ENCODE peak calls at places on chromosome 16, in eight cellular contexts. M, E, K, Y, X, U, P and N are unnamed samples.

GRCh38 chr16:71645450-71645849 is 19.5 kb downstream of the MARVELD3 start:
- DNase-seq in P (peak), E (no peak), U (peak), M (peak), X (peak), Y (no peak), K (no peak), N (peak)

GRCh38 chr16:14186007-14186953 is 115.2 kb downstream of the MRTFB start:
- DNase-seq in P (peak), E (peak), M (peak), X (peak), U (peak), Y (no peak), K (no peak), N (no peak)

GRCh38 chr16:50340578-50340977 is 28.2 kb downstream of the BRD7 start:
- DNase-seq in E (no peak), P (peak), U (no peak), K (no peak), X (no peak), Y (no peak), M (peak), N (no peak)

GRCh38 chr16:23145186-23145585 is 4.1 kb downstream of the USP31 start:
- DNase-seq in P (no peak), K (no peak), U (peak), E (no peak), X (no peak), Y (peak), M (no peak), N (no peak)

GRCh38 chr16:55835578-55835977 is 2.7 kb upstream of the CES1 start:
- DNase-seq in X (no peak), M (no peak), E (peak), U (no peak), P (no peak), Y (peak), K (no peak), N (no peak)

GRCh38 chr16:66359811-66360608 is 6.5 kb upstream of the CDH5 start:
- DNase-seq in M (no peak), Y (no peak), U (no peak), E (no peak), K (no peak), X (no peak), P (no peak), N (no peak)

GRCh38 chr16:24635900-24636610 is 93.4 kb upstream of the TNRC6A start:
- DNase-seq in Y (peak), U (peak), K (no peak), X (no peak), P (peak), E (peak), M (peak), N (peak)

GRCh38 chr16:23914935-23915549 is 79.3 kb downstream of the PRKCB start:
- DNase-seq in X (no peak), U (no peak), M (no peak), E (no peak), Y (no peak), P (no peak), K (no peak), N (no peak)

GRCh38 chr16:14202697-14203096 is 131.6 kb downstream of the MRTFB start:
- DNase-seq in Y (no peak), E (no peak), K (no peak), X (peak), P (no peak), M (peak), U (peak), N (no peak)

GRCh38 chr16:87166321-87166720 is 150.9 kb downstream of the C16orf95 start:
- DNase-seq in P (no peak), Y (no peak), X (no peak), E (no peak), M (no peak), U (no peak), K (no peak), N (peak)

GRCh38 chr16:85283305-85284050 is 171.2 kb upstream of the CIBAR2 start:
- DNase-seq in U (no peak), K (no peak), P (no peak), M (no peak), X (no peak), Y (no peak), E (no peak), N (no peak)

GRCh38 chr16:83037884-83038283 is 411.1 kb downstream of the CDH13 start:
- DNase-seq in Y (no peak), K (no peak), X (no peak), M (no peak), U (no peak), P (no peak), E (no peak), N (no peak)

GRCh38 chr16:58114827-58115825 is 14.1 kb downstream of the CFAP20 start:
- DNase-seq in P (peak), K (no peak), M (no peak), E (no peak), Y (no peak), X (no peak), U (no peak), N (peak)

GRCh38 chr16:31569360-31569717 is 41.6 kb downstream of the AHSP start:
- DNase-seq in M (no peak), U (no peak), K (no peak), E (no peak), Y (no peak), X (no peak), P (no peak), N (peak)

GRCh38 chr16:66519482-66519881 is 30.4 kb downstream of the TK2 start:
- DNase-seq in U (no peak), E (no peak), K (no peak), P (no peak), M (no peak), Y (no peak), X (no peak), N (peak)

GRCh38 chr16:82761236-82761635 is 134.5 kb downstream of the CDH13 start:
- DNase-seq in E (peak), P (peak), K (no peak), Y (peak), U (no peak), M (peak), X (no peak), N (peak)

GRCh38 chr16:28935924-28936783 is 4.4 kb downstream of the CD19 start:
- DNase-seq in E (peak), Y (peak), M (no peak), K (peak), P (peak), U (peak), X (peak), N (peak)

GRCh38 chr16:57041182-57042156 is 50.9 kb upstream of the CPNE2 start:
- DNase-seq in M (no peak), U (no peak), X (peak), E (no peak), P (no peak), Y (no peak), K (no peak), N (peak)

GRCh38 chr16:88867561-88868246 is 1.2 kb upstream of the PABPN1L start:
- DNase-seq in X (no peak), U (no peak), M (no peak), E (no peak), Y (no peak), K (no peak), P (no peak), N (no peak)

GRCh38 chr16:58022601-58023371 is 2.8 kb upstream of the MMP15 start:
- DNase-seq in M (peak), U (peak), X (no peak), E (peak), K (peak), P (peak), Y (no peak), N (peak)

GRCh38 chr16:61471737-61472136 is 564.5 kb downstream of the CDH8 start:
- DNase-seq in U (no peak), P (no peak), M (no peak), Y (no peak), X (no peak), K (no peak), E (no peak), N (no peak)

GRCh38 chr16:67114793-67115192 is 5.1 kb downstream of the PHAF1 start:
- DNase-seq in Y (no peak), M (no peak), U (no peak), X (no peak), K (no peak), E (peak), P (peak), N (no peak)

GRCh38 chr16:47460301-47460754 is 535 bp downstream of the ITFG1 start:
- DNase-seq in Y (no peak), P (no peak), M (no peak), X (no peak), E (peak), K (no peak), U (peak), N (peak)

GRCh38 chr16:84730406-84731106 is 30.8 kb downstream of the USP10 start:
- DNase-seq in M (peak), E (peak), U (peak), X (peak), Y (peak), P (peak), K (no peak), N (peak)

GRCh38 chr16:4116328-4117249 is at the start of gene ADCY9:
- DNase-seq in X (peak), U (peak), E (peak), K (peak), M (no peak), P (peak), Y (peak), N (peak)

GRCh38 chr16:47979783-47980182 is 176.0 kb downstream of the ABCC12 start:
- DNase-seq in E (no peak), U (no peak), K (no peak), M (no peak), P (no peak), X (no peak), Y (no peak), N (no peak)

GRCh38 chr16:10675861-10676260 is 18.9 kb downstream of the TEKT5 start:
- DNase-seq in P (no peak), K (no peak), M (no peak), X (no peak), U (no peak), E (no peak), Y (no peak), N (no peak)
- H3K4me3 ChIP-seq in P (no peak), K (no peak), M (no peak), X (no peak), U (no peak), E (no peak), Y (no peak), N (no peak)

DNA sequence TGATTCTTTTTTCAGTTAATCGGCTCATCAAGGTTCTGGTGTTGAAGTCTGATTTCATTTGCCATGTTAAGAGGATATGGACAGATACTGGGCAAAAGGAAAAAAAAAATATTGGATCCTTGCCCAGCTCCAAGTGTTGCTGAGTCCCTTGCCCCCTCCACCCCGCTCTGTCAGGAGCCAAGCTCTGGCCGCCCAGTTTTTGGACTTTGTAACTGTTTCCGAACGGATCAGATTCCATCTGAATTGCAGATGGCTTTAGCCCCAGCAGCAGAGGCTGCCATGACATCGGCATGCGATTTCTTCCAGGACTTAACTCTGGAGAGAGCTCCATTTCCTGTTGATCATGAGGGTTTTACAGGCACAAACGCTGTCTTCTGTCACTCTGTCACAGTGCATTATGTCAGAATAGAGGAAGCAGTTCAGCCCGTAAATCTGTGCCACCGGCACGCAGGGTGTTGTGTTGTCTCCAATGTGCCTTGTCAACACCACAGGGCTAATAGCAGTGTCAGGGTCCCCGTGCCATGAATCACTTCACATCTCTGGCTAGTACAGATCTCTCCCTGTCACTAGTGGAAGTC is 615.6 kb downstream of the MAF start:
- DNase-seq in E (no peak), X (no peak), Y (no peak), M (no peak), P (no peak), K (no peak), U (no peak), N (no peak)
- H3K4me3 ChIP-seq in E (no peak), X (no peak), Y (no peak), M (no peak), P (no peak), K (no peak), U (no peak), N (no peak)

GRCh38 chr16:68427649-68428303 is 20.5 kb downstream of the SMPD3 start:
- DNase-seq in M (no peak), K (no peak), X (no peak), Y (no peak), U (no peak), P (no peak), E (no peak), N (no peak)

GRCh38 chr16:68422396-68422964 is 25.8 kb downstream of the SMPD3 start:
- DNase-seq in E (no peak), M (no peak), P (no peak), X (no peak), U (no peak), Y (no peak), K (no peak), N (no peak)

GRCh38 chr16:68426355-68426652 is 22.0 kb downstream of the SMPD3 start:
- DNase-seq in P (no peak), K (no peak), U (peak), E (peak), M (no peak), Y (no peak), X (no peak), N (no peak)

GRCh38 chr16:68423771-68424170 is 24.5 kb downstream of the SMPD3 start:
- DNase-seq in X (no peak), Y (no peak), K (no peak), M (no peak), U (no peak), E (no peak), P (no peak), N (no peak)

DNA sequence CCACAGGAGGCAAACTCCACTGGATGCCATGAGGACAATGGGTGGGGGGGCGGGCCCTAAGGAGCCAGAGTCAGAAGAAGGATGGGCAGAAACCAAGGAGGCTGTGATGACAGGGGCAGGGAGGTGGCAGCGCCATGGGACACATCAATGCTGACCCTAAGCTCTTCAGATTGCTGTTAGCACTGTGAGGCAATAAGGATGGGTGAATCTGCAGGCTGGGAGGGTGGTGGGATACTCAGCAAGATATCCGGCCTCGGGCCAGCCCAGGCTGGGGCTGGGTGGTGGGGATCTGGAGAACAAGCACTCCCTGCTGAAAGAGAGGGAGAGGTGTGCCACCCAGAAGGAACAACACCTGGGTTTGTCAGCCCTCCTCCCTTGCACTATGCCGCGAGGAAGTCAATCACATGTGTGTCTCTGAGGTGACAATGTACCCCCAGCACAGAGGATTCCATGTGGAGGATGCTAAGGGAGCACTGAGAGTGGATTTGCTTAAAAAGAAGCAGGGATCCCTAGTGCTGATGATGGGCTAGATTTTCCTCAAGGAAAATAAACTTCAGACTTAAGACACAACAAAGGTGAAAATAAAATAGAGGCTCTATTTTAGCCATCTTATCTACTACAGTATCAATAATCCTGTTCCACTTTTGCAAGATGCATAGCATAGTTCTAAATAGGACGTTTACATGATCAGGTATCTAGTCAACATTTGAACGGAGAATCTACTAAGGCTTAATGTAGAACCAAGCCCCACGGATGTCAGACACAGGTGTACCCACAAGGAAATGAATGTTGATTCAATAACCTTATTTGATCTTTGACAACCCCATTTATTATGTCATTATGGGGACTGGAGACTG is 22.6 kb downstream of the SMPD3 start:
- DNase-seq in M (no peak), E (no peak), Y (no peak), U (no peak), X (no peak), P (no peak), K (no peak), N (no peak)
- H3K4me3 ChIP-seq in M (no peak), E (no peak), Y (no peak), U (no peak), X (no peak), P (no peak), K (no peak), N (no peak)

GRCh38 chr16:81601601-81602251 is 157.1 kb downstream of the CMIP start:
- DNase-seq in U (peak), Y (no peak), P (peak), E (peak), K (no peak), M (no peak), X (no peak), N (peak)
- H3K4me3 ChIP-seq in U (no peak), Y (no peak), P (no peak), E (no peak), K (no peak), M (no peak), X (no peak), N (peak)

GRCh38 chr16:80300456-80300855 is 240.3 kb upstream of the DYNLRB2 start:
- DNase-seq in M (no peak), Y (no peak), U (no peak), X (no peak), K (no peak), P (no peak), E (no peak), N (peak)
- H3K4me3 ChIP-seq in M (no peak), Y (no peak), U (no peak), X (no peak), K (no peak), P (no peak), E (no peak), N (no peak)

GRCh38 chr16:15952265-15952711 is 2.9 kb downstream of the ABCC1 start:
- DNase-seq in X (no peak), K (no peak), P (no peak), U (no peak), M (no peak), E (no peak), Y (no peak), N (no peak)
- H3K4me3 ChIP-seq in X (no peak), K (no peak), P (peak), U (no peak), M (peak), E (no peak), Y (no peak), N (no peak)

DNA sequence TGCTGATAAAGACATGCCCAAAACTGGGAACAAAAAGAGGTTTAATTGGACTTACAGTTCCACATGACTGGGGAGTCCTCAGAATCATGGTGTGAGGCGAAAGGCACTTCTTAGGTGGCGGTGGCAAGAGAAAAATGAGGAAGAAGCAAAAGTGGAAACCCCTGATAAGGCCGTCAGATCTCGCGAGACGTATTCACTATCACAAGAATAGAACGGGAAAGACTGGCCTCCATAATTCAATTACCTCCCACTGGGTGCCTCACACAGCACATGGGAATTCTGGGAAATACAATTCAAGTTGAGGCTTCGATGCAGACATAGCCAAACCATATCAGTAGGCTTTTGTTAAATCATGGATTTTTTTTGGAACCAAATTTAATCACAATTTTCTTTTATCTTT is 24.4 kb downstream of the RBL2 start:
- DNase-seq in M (no peak), X (no peak), Y (no peak), P (no peak), K (no peak), E (no peak), U (no peak), N (no peak)
- H3K4me3 ChIP-seq in M (no peak), X (no peak), Y (no peak), P (no peak), K (no peak), E (no peak), U (no peak), N (no peak)

GRCh38 chr16:49284962-49285361 is 3.3 kb upstream of the CBLN1 start:
- DNase-seq in P (no peak), U (no peak), E (no peak), M (no peak), Y (no peak), K (no peak), X (no peak), N (no peak)

GRCh38 chr16:49281481-49281842 is at the start of gene CBLN1:
- DNase-seq in K (no peak), E (no peak), U (no peak), P (no peak), X (no peak), Y (no peak), M (no peak), N (no peak)

GRCh38 chr16:49281843-49282642 is 405 bp upstream of the CBLN1 start:
- DNase-seq in K (peak), U (peak), P (peak), E (peak), Y (peak), M (no peak), X (peak), N (peak)

GRCh38 chr16:49282690-49283375 is 1.2 kb upstream of the CBLN1 start:
- DNase-seq in K (peak), U (no peak), M (no peak), E (no peak), Y (no peak), P (no peak), X (no peak), N (peak)

GRCh38 chr16:49283376-49284049 is 1.9 kb upstream of the CBLN1 start:
- DNase-seq in K (peak), X (no peak), Y (no peak), M (no peak), P (no peak), U (no peak), E (no peak), N (peak)
- H3K4me3 ChIP-seq in K (no peak), X (no peak), Y (no peak), M (no peak), P (no peak), U (no peak), E (no peak), N (no peak)

GRCh38 chr16:74998481-74999207 is at the start of gene ZNRF1:
- DNase-seq in K (peak), P (peak), M (peak), E (peak), Y (peak), X (peak), U (peak), N (peak)
- H3K4me3 ChIP-seq in K (peak), P (peak), M (peak), E (peak), Y (peak), X (peak), U (peak), N (peak)

DNA sequence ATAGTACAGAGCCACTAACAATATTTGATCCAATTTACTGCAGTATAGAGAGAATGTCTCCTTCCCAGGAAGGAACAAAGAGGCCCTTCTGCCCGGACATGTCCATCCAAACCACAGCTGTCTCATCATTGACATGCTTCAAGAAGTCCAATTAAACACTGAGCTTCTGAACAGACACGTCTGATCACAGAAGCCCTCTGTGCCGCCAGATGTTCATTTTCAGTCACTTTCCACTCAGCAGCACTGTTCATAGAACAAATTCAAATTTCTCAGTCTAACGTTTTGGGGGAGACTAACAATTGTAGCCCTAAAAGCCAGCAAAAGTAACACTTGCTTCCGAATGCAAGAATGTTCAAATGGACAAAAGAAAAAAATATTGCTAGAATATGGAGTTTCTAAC is 15.3 kb downstream of the ZC3H7A start:
- DNase-seq in X (peak), P (no peak), Y (no peak), M (no peak), K (no peak), U (no peak), E (no peak), N (no peak)
- H3K4me3 ChIP-seq in X (peak), P (no peak), Y (no peak), M (no peak), K (no peak), U (no peak), E (peak), N (no peak)